ENCODE peak calls at places on chromosomes 12 and 14, in six cellular contexts. B, Y, I, E, N and U are unnamed samples.

GRCh38 chr12:94725375-94726168 is 75.2 kb upstream of the TMCC3 start:
- DNase-seq in B (peak), Y (no peak), I (no peak), E (no peak), N (peak), U (peak)

GRCh38 chr12:29229937-29230336 is 80.9 kb downstream of the FAR2 start:
- DNase-seq in B (no peak), Y (no peak), I (no peak), E (no peak), N (no peak), U (no peak)

GRCh38 chr14:60561845-60562746 is 53.1 kb downstream of the SIX6 start:
- DNase-seq in B (peak), Y (no peak), I (no peak), E (no peak), N (peak), U (peak)

GRCh38 chr14:90629471-90629870 is 186.8 kb downstream of the TTC7B start:
- DNase-seq in B (no peak), Y (no peak), I (no peak), E (no peak), N (no peak), U (no peak)

GRCh38 chr12:109612975-109613502 is 39.4 kb downstream of the MVK start:
- DNase-seq in B (peak), Y (no peak), I (no peak), E (no peak), N (no peak), U (peak)

GRCh38 chr12:112419269-112420133 is 754 bp downstream of the PTPN11 start:
- DNase-seq in B (peak), Y (peak), I (peak), E (peak), N (peak), U (peak)

GRCh38 chr14:54834727-54835126 is 67.9 kb downstream of the GCH1 start:
- DNase-seq in B (no peak), Y (no peak), I (no peak), E (no peak), N (no peak), U (no peak)

GRCh38 chr14:104927901-104928300 is 3.2 kb downstream of the PLD4 start:
- DNase-seq in B (no peak), Y (no peak), I (no peak), E (no peak), N (no peak), U (no peak)

GRCh38 chr14:95313707-95314106 is 6.0 kb downstream of the CLMN start:
- DNase-seq in B (peak), Y (peak), I (no peak), E (peak), N (no peak), U (peak)

GRCh38 chr14:101033446-101034165 is 130.1 kb upstream of the RTL1 start:
- DNase-seq in B (no peak), Y (peak), I (no peak), E (no peak), N (no peak), U (no peak)

GRCh38 chr14:88384653-88385205 is 728 bp upstream of the SPATA7 start:
- DNase-seq in B (peak), Y (no peak), I (no peak), E (no peak), N (no peak), U (no peak)

GRCh38 chr12:49910331-49911212 is 6.9 kb upstream of the FAIM2 start:
- DNase-seq in B (no peak), Y (peak), I (no peak), E (no peak), N (no peak), U (peak)

GRCh38 chr12:89263153-89263552 is 89.1 kb downstream of the DUSP6 start:
- DNase-seq in B (no peak), Y (no peak), I (no peak), E (no peak), N (no peak), U (no peak)

GRCh38 chr12:6614513-6615177 is 7.5 kb upstream of the CHD4 start:
- DNase-seq in B (no peak), Y (no peak), I (no peak), E (no peak), N (no peak), U (no peak)

GRCh38 chr12:25052191-25053020 is 103.5 kb upstream of the BCAT1 start:
- DNase-seq in B (peak), Y (no peak), I (no peak), E (no peak), N (peak), U (peak)

GRCh38 chr12:82426586-82426985 is 68.3 kb downstream of the METTL25 start:
- DNase-seq in B (no peak), Y (no peak), I (no peak), E (no peak), N (no peak), U (no peak)

GRCh38 chr14:75113932-75114539 is 12.8 kb downstream of the NEK9 start:
- DNase-seq in B (no peak), Y (no peak), I (no peak), E (no peak), N (no peak), U (no peak)

GRCh38 chr14:99517046-99517642 is 35.9 kb downstream of the CCNK start:
- DNase-seq in B (no peak), Y (peak), I (no peak), E (no peak), N (no peak), U (no peak)

DNA sequence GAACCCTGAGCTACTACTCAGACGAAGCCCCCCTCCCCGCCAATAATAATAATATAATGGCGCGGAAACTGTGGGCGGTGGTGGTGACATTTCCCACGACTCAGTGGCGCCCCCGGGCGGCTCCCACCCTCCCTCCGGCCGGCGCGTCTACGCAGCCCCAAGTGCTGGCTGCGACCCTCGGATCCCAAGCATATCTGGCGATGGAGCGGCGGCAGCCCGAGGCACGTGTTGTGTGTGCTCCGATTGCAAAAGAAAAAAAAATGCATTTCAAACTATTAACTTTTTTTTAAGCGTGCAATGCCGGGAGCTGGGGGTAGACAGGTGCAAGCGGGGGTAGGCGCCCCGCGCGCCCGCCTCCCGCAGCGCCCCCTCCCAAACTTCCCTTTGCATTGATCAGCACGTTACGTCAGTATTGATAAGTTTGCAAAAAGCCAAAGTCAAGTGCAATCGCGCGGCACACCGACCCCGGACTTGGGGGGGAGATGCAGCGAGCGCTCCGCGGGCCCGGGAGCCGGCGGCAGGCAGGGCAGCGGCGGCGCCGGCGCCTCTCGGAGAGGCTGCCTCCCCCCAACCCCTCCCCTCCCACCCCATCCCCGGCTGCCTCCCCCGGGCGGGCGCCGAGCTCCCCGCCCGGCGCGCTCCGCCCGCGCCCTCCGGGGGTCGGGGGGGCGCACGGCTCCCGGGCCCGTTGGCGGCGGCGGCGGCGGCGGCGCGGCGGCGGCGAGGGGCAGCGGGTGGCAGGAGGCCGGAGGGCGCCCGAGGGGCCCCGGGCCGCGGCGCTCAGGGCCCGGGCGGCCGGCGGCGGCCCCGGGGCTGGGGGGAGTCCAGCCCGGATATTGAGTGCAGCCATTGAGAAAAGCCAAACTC is 113.1 kb upstream of the MYL2 start:
- DNase-seq in B (no peak), Y (no peak), I (no peak), E (no peak), N (peak), U (no peak)
- TF ChIP-seq CTCF in B (peak), Y (no peak), I (no peak), E (no peak), N (no peak), U (no peak)

GRCh38 chr12:450438-450837 is 9.3 kb upstream of the B4GALNT3 start:
- DNase-seq in B (no peak), Y (no peak), I (no peak), E (no peak), N (peak), U (no peak)

GRCh38 chr12:457676-458075 is 2.1 kb upstream of the B4GALNT3 start:
- DNase-seq in B (no peak), Y (no peak), I (no peak), E (no peak), N (no peak), U (no peak)

GRCh38 chr12:449203-449602 is 10.5 kb upstream of the B4GALNT3 start:
- DNase-seq in B (no peak), Y (no peak), I (no peak), E (no peak), N (no peak), U (no peak)

GRCh38 chr12:455821-456220 is 3.9 kb upstream of the B4GALNT3 start:
- DNase-seq in B (no peak), Y (no peak), I (no peak), E (no peak), N (no peak), U (no peak)

GRCh38 chr12:452667-453210 is 7.0 kb upstream of the B4GALNT3 start:
- DNase-seq in B (no peak), Y (no peak), I (no peak), E (peak), N (no peak), U (no peak)
- TF ChIP-seq CTCF in B (no peak), Y (no peak), I (peak), E (no peak), N (no peak), U (peak)

DNA sequence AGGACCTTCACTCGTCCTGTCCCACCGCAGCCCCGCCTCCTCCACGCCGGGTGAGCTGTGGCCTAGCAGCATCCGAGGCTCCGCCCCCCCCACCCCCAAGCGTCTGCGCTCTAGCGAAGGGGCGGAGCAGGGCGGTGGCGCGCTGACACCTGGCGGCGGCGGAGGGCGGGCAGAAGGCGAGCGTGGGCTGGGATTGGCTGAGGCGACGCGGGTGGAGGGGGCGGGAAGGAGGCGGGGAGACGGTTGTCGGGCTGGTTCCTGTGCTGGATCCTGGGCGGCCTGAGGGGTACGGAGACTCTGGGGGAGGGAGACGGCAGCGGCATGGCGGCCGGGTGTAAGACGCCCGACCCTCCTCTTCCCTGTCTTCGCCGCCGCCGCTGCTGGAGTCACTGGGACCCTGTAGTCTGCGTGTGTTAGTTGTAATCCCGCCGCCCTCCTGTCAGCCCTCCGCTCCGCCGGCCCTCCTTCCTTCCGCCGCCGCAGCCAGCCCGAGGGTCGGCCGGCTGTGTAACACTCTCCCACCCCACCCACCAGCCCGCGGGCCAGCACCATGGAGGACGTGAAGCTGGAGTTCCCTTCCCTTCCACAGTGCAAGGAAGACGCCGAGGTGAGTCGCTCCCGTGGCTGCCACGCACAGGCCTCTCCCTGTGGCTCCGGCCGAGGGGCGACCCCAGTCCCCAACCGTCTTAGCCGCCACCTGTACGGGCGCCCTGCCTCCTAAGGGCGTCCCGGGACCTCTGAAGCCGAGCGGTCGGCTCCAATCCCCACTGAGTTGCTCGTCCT is at the start of gene STYX:
- DNase-seq in B (peak), Y (peak), I (peak), E (peak), N (peak), U (peak)
- TF ChIP-seq CTCF in B (no peak), Y (no peak), I (no peak), E (no peak), N (no peak), U (no peak)

GRCh38 chr12:116881325-116881866 is at the start of gene HRK:
- DNase-seq in B (no peak), Y (no peak), I (no peak), E (no peak), N (no peak), U (peak)

GRCh38 chr12:116879509-116880212 is 1.6 kb downstream of the HRK start:
- DNase-seq in B (no peak), Y (no peak), I (no peak), E (no peak), N (no peak), U (no peak)

GRCh38 chr12:116880213-116880816 is 926 bp downstream of the HRK start:
- DNase-seq in B (no peak), Y (no peak), I (no peak), E (no peak), N (no peak), U (no peak)

GRCh38 chr12:116881867-116882507 is 746 bp upstream of the HRK start:
- DNase-seq in B (no peak), Y (no peak), I (no peak), E (no peak), N (no peak), U (no peak)

GRCh38 chr12:116880817-116881324 is 370 bp downstream of the HRK start:
- DNase-seq in B (peak), Y (no peak), I (no peak), E (peak), N (peak), U (peak)
- TF ChIP-seq CTCF in B (no peak), Y (no peak), I (no peak), E (no peak), N (no peak), U (no peak)

GRCh38 chr14:63840981-63841380 is 11.8 kb upstream of the SYNE2 start:
- DNase-seq in B (no peak), Y (no peak), I (no peak), E (no peak), N (no peak), U (peak)
- TF ChIP-seq CTCF in B (peak), Y (no peak), I (peak), E (no peak), N (peak), U (no peak)